ENCODE peak calls at places on chromosome 15, in four cellular contexts. One of them, this sample, is unnamed.

GRCh38 chr15:101068961-101069734 is 150.0 kb downstream of the LRRK1 start:
- DNase-seq in progenitor cell of endocrine pancreas: peak; percentile 31
- DNase-seq in nucleus accumbens: no peak
- DNase-seq in natural killer cell: no peak
- DNase-seq in this sample: peak; percentile 74

GRCh38 chr15:40353697-40354096 is 2.9 kb downstream of the PHGR1 start:
- DNase-seq in progenitor cell of endocrine pancreas: no peak
- DNase-seq in nucleus accumbens: no peak
- DNase-seq in natural killer cell: no peak
- DNase-seq in this sample: no peak

GRCh38 chr15:37101634-37102314 is 1.4 kb upstream of the MEIS2 start:
- DNase-seq in progenitor cell of endocrine pancreas: peak; percentile 77
- DNase-seq in nucleus accumbens: peak; percentile 75
- DNase-seq in natural killer cell: peak; percentile 26
- DNase-seq in this sample: peak; percentile 55

GRCh38 chr15:28963711-28964081 is 77.9 kb downstream of the APBA2 start:
- DNase-seq in progenitor cell of endocrine pancreas: no peak
- DNase-seq in nucleus accumbens: no peak
- DNase-seq in natural killer cell: no peak
- DNase-seq in this sample: no peak

GRCh38 chr15:65887565-65887964 is 18.3 kb downstream of the RAB11A start:
- DNase-seq in progenitor cell of endocrine pancreas: no peak
- DNase-seq in nucleus accumbens: no peak
- DNase-seq in natural killer cell: no peak
- DNase-seq in this sample: no peak

GRCh38 chr15:75590239-75590638 is 11.1 kb upstream of the PTPN9 start:
- DNase-seq in progenitor cell of endocrine pancreas: no peak
- DNase-seq in nucleus accumbens: no peak
- DNase-seq in natural killer cell: no peak
- DNase-seq in this sample: no peak

GRCh38 chr15:26438718-26439117 is 334.1 kb downstream of the GABRB3 start:
- DNase-seq in progenitor cell of endocrine pancreas: no peak
- DNase-seq in nucleus accumbens: no peak
- DNase-seq in natural killer cell: no peak
- DNase-seq in this sample: no peak

GRCh38 chr15:74253276-74253921 is 17.3 kb downstream of the CCDC33 start:
- DNase-seq in progenitor cell of endocrine pancreas: no peak
- DNase-seq in nucleus accumbens: no peak
- DNase-seq in natural killer cell: no peak
- DNase-seq in this sample: no peak

GRCh38 chr15:33107950-33108349 is 86.6 kb downstream of the FMN1 start:
- DNase-seq in progenitor cell of endocrine pancreas: no peak
- DNase-seq in nucleus accumbens: no peak
- DNase-seq in natural killer cell: no peak
- DNase-seq in this sample: no peak

GRCh38 chr15:66720206-66721010 is 18.4 kb downstream of the SMAD6 start:
- DNase-seq in progenitor cell of endocrine pancreas: no peak
- DNase-seq in nucleus accumbens: no peak
- DNase-seq in natural killer cell: no peak
- DNase-seq in this sample: peak; percentile 71

GRCh38 chr15:38882226-38882625 is 317.6 kb upstream of the RASGRP1 start:
- DNase-seq in progenitor cell of endocrine pancreas: no peak
- DNase-seq in nucleus accumbens: no peak
- DNase-seq in natural killer cell: no peak
- DNase-seq in this sample: no peak

GRCh38 chr15:49238342-49238741 is 68.3 kb downstream of the GALK2 start:
- DNase-seq in progenitor cell of endocrine pancreas: no peak
- DNase-seq in nucleus accumbens: no peak
- DNase-seq in natural killer cell: no peak
- DNase-seq in this sample: peak; percentile 77

This sample was measured in choroid plexus epithelial cell.